ENCODE peak calls at places on chromosomes 2 and 18, in ten cellular contexts. F is SK-N-SH, K is AG10803, I is cardiac muscle cell, P is A549, A is HCT116, N is endodermal cell, U is trophoblast cell, B is psoas muscle, V is left ventricle myocardium inferior. G is an unnamed sample.

GRCh38 chr2:43255249-43255960 is 29.0 kb upstream of the ZFP36L2 start:
- DNase-seq in F (no peak), K (peak), I (peak), P (no peak), A (no peak), N (no peak), U (no peak), B (no peak), V (no peak), G (no peak)

GRCh38 chr2:69957970-69958369 is 3.5 kb downstream of the ASPRV1 start:
- DNase-seq in F (no peak), K (no peak), I (no peak), P (no peak), A (no peak), N (no peak), U (no peak), B (no peak), V (no peak), G (no peak)

GRCh38 chr2:170587937-170588336 is 127.2 kb upstream of the SP5 start:
- DNase-seq in F (no peak), K (no peak), I (no peak), P (no peak), A (no peak), N (no peak), U (no peak), B (no peak), V (no peak), G (peak)

GRCh38 chr18:6370886-6371635 is 43.6 kb downstream of the L3MBTL4 start:
- DNase-seq in F (peak), K (no peak), I (no peak), P (no peak), A (no peak), N (no peak), U (no peak), B (no peak), V (no peak), G (no peak)

GRCh38 chr18:54932472-54932871 is 26.8 kb downstream of the CCDC68 start:
- DNase-seq in F (no peak), K (no peak), I (no peak), P (no peak), A (no peak), N (no peak), U (no peak), B (no peak), V (no peak), G (no peak)

GRCh38 chr18:63763831-63764600 is 11.2 kb upstream of the SERPINB7 start:
- DNase-seq in F (no peak), K (peak), I (no peak), P (no peak), A (no peak), N (no peak), U (no peak), B (no peak), V (no peak), G (peak)

GRCh38 chr2:72010647-72011355 is 136.9 kb downstream of the CYP26B1 start:
- DNase-seq in F (peak), K (no peak), I (no peak), P (no peak), A (no peak), N (peak), U (no peak), B (no peak), V (no peak), G (no peak)

GRCh38 chr2:10982931-10983701 is 71.4 kb downstream of the KCNF1 start:
- DNase-seq in F (no peak), K (no peak), I (no peak), P (no peak), A (no peak), N (no peak), U (no peak), B (no peak), V (peak), G (no peak)

GRCh38 chr2:237691908-237692600 is 64.7 kb downstream of the LRRFIP1 start:
- DNase-seq in F (peak), K (peak), I (peak), P (peak), A (peak), N (peak), U (peak), B (peak), V (peak), G (peak)

GRCh38 chr2:68837164-68837860 is 33.9 kb downstream of the BMP10 start:
- DNase-seq in F (no peak), K (no peak), I (peak), P (peak), A (peak), N (peak), U (peak), B (peak), V (peak), G (peak)

GRCh38 chr18:36376361-36376760 is 78.8 kb downstream of the FHOD3 start:
- DNase-seq in F (no peak), K (peak), I (no peak), P (no peak), A (no peak), N (no peak), U (no peak), B (no peak), V (no peak), G (peak)

GRCh38 chr2:38037757-38038615 is 38.0 kb downstream of the CYP1B1 start:
- DNase-seq in F (no peak), K (peak), I (peak), P (no peak), A (no peak), N (peak), U (peak), B (peak), V (peak), G (peak)

GRCh38 chr2:29295843-29296242 is 180.6 kb downstream of the CLIP4 start:
- DNase-seq in F (peak), K (peak), I (peak), P (peak), A (peak), N (peak), U (no peak), B (no peak), V (no peak), G (peak)

GRCh38 chr2:45922577-45922988 is 271.1 kb downstream of the PRKCE start:
- DNase-seq in F (peak), K (no peak), I (peak), P (no peak), A (no peak), N (peak), U (peak), B (no peak), V (peak), G (no peak)

GRCh38 chr18:10140461-10140911 is 226.7 kb downstream of the VAPA start:
- DNase-seq in F (no peak), K (peak), I (no peak), P (peak), A (no peak), N (no peak), U (peak), B (no peak), V (no peak), G (no peak)
- H3K4me3 ChIP-seq in F (no peak), K (peak), I (no peak), P (no peak), A (no peak), N (no peak), U (no peak), B (no peak), V (no peak), G (no peak)

GRCh38 chr18:33440384-33441043 is at the start of gene CCDC178:
- DNase-seq in F (peak), K (no peak), I (peak), P (peak), A (no peak), N (peak), U (no peak), B (peak), V (no peak), G (no peak)
- H3K4me3 ChIP-seq in F (peak), K (peak), I (peak), P (peak), A (no peak), N (peak), U (peak), B (peak), V (peak), G (peak)

GRCh38 chr2:233490831-233491230 is 75.8 kb downstream of the USP40 start:
- DNase-seq in F (no peak), K (no peak), I (no peak), P (no peak), A (no peak), N (no peak), U (no peak), B (no peak), V (no peak), G (no peak)
- H3K4me3 ChIP-seq in F (no peak), K (no peak), I (no peak), P (no peak), A (no peak), N (no peak), U (no peak), B (no peak), V (no peak), G (no peak)

GRCh38 chr18:48010264-48010663 is 79.8 kb upstream of the SMAD2 start:
- DNase-seq in F (no peak), K (no peak), I (no peak), P (no peak), A (no peak), N (no peak), U (no peak), B (no peak), V (no peak), G (no peak)
- H3K4me3 ChIP-seq in F (no peak), K (no peak), I (no peak), P (no peak), A (no peak), N (no peak), U (no peak), B (no peak), V (no peak), G (no peak)

GRCh38 chr2:189613077-189613636 is 32.6 kb upstream of the SLC40A1 start:
- DNase-seq in F (no peak), K (peak), I (peak), P (peak), A (no peak), N (peak), U (peak), B (no peak), V (no peak), G (peak)
- H3K4me3 ChIP-seq in F (no peak), K (peak), I (no peak), P (peak), A (no peak), N (peak), U (no peak), B (peak), V (peak), G (peak)

DNA sequence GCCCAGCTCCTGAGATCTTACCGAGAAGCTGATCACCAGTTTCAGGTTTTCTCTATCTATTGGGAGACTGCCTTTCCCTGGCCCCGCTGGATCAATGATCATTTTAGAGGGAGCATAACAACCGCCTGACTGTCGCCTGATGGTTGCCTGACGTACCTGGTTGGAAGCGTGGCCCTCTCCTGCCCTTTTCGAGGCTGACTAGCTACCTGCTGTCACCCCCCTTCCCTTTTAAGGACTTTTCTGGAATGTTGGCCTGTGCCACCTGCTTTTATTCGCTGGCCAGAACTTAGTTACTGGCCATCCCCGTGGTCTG is 562 bp upstream of the MFSD2B start:
- DNase-seq in F (no peak), K (no peak), I (no peak), P (no peak), A (no peak), N (no peak), U (no peak), B (no peak), V (no peak), G (no peak)
- H3K4me3 ChIP-seq in F (no peak), K (no peak), I (no peak), P (no peak), A (no peak), N (peak), U (no peak), B (peak), V (peak), G (peak)

G was measured in fibroblast of mammary gland.